ENCODE peak calls at places on chromosomes 2 and 18, in six cellular contexts. N, P, M, K, S and V are unnamed samples.

GRCh38 chr2:40451926-40452605 is at the start of gene SLC8A1:
- DNase-seq in N (no peak), P (no peak), M (peak), K (peak), S (no peak), V (peak)

GRCh38 chr2:172102159-172102857 is 392 bp downstream of the DLX2 start:
- DNase-seq in N (no peak), P (peak), M (peak), K (no peak), S (no peak), V (peak)

GRCh38 chr2:98835831-98836385 is 100.1 kb downstream of the CRACDL start:
- DNase-seq in N (no peak), P (peak), M (peak), K (no peak), S (no peak), V (no peak)

GRCh38 chr18:44458777-44459176 is 221.9 kb upstream of the SETBP1 start:
- DNase-seq in N (no peak), P (no peak), M (no peak), K (no peak), S (no peak), V (no peak)

GRCh38 chr18:39935598-39935997 is 2019.4 kb upstream of the PIK3C3 start:
- DNase-seq in N (no peak), P (no peak), M (no peak), K (no peak), S (no peak), V (no peak)

GRCh38 chr2:88735133-88735532 is 43.7 kb downstream of the RPIA start:
- DNase-seq in N (peak), P (no peak), M (no peak), K (no peak), S (no peak), V (no peak)

GRCh38 chr2:217585362-217585761 is 417.4 kb downstream of the TNS1 start:
- DNase-seq in N (no peak), P (no peak), M (no peak), K (no peak), S (no peak), V (no peak)

GRCh38 chr2:60840880-60841279 is 40.5 kb upstream of the REL start:
- DNase-seq in N (no peak), P (no peak), M (no peak), K (no peak), S (no peak), V (no peak)

GRCh38 chr18:1528964-1529509 is 624.4 kb downstream of the ADCYAP1 start:
- DNase-seq in N (no peak), P (no peak), M (no peak), K (no peak), S (no peak), V (no peak)

GRCh38 chr2:176582183-176582582 is 312.9 kb downstream of the MTX2 start:
- DNase-seq in N (no peak), P (no peak), M (no peak), K (no peak), S (no peak), V (no peak)

GRCh38 chr2:192377174-192377573 is 182.4 kb upstream of the TMEFF2 start:
- DNase-seq in N (no peak), P (no peak), M (no peak), K (no peak), S (no peak), V (no peak)

GRCh38 chr18:35484034-35484433 is 13.7 kb downstream of the INO80C start:
- DNase-seq in N (no peak), P (no peak), M (no peak), K (no peak), S (no peak), V (peak)

GRCh38 chr2:208406474-208407451 is at the start of gene PTH2R:
- DNase-seq in N (peak), P (no peak), M (peak), K (peak), S (no peak), V (peak)